ENCODE peak calls at places on chromosomes 12 and 14, in six cellular contexts. Q is stomach, D is ascending aorta, G is endodermal cell, L is tibial artery, I is HAP-1. Z is an unnamed sample. For H3K4me1, the result is how much of the 10 kb centered on the place peaks cover.

GRCh38 chr12:49615725-49616124 is 7.6 kb upstream of the PRPF40B start:
- DNase-seq in Q (no peak), D (no peak), G (no peak), L (no peak), I (no peak), Z (no peak)

GRCh38 chr12:46497739-46498138 is 125.2 kb upstream of the SLC38A2 start:
- DNase-seq in Q (no peak), D (no peak), G (no peak), L (no peak), I (no peak), Z (no peak)

GRCh38 chr14:65351493-65352224 is 60.9 kb upstream of the FUT8 start:
- DNase-seq in Q (no peak), D (no peak), G (no peak), L (no peak), I (no peak), Z (no peak)

GRCh38 chr12:21780786-21781185 is 6.3 kb upstream of the KCNJ8 start:
- DNase-seq in Q (no peak), D (no peak), G (no peak), L (no peak), I (no peak), Z (no peak)

GRCh38 chr12:132610896-132611602 is 667 bp upstream of the LRCOL1 start:
- DNase-seq in Q (no peak), D (no peak), G (no peak), L (no peak), I (no peak), Z (no peak)

GRCh38 chr12:41507286-41507685 is 319.2 kb downstream of the PDZRN4 start:
- DNase-seq in Q (no peak), D (no peak), G (no peak), L (no peak), I (no peak), Z (no peak)

GRCh38 chr12:75550906-75551305 is 39.5 kb upstream of the KRR1 start:
- DNase-seq in Q (no peak), D (no peak), G (no peak), L (no peak), I (no peak), Z (no peak)

GRCh38 chr12:102921240-102921639 is 4.2 kb upstream of the PAH start:
- DNase-seq in Q (no peak), D (no peak), G (no peak), L (no peak), I (no peak), Z (no peak)

GRCh38 chr14:33737446-33737845 is 213.4 kb downstream of the EGLN3 start:
- DNase-seq in Q (no peak), D (no peak), G (no peak), L (no peak), I (no peak), Z (no peak)

GRCh38 chr12:57242329-57242690 is 8.7 kb downstream of the STAC3 start:
- DNase-seq in Q (peak), D (no peak), G (no peak), L (no peak), I (no peak), Z (no peak)

GRCh38 chr12:81644503-81644902 is 114.6 kb downstream of the PPFIA2 start:
- DNase-seq in Q (no peak), D (no peak), G (no peak), L (no peak), I (peak), Z (no peak)

GRCh38 chr12:103373088-103373523 is 122.7 kb downstream of the C12orf42 start:
- DNase-seq in Q (peak), D (no peak), G (no peak), L (no peak), I (no peak), Z (no peak)

GRCh38 chr14:58752782-58753181 is 115.0 kb downstream of the DACT1 start:
- DNase-seq in Q (peak), D (peak), G (no peak), L (peak), I (no peak), Z (no peak)

GRCh38 chr14:33930464-33930863 is 20.4 kb downstream of the EGLN3 start:
- DNase-seq in Q (no peak), D (no peak), G (no peak), L (no peak), I (no peak), Z (no peak)

GRCh38 chr12:5391638-5392037 is 40.3 kb upstream of the NTF3 start:
- DNase-seq in Q (no peak), D (no peak), G (peak), L (no peak), I (no peak), Z (no peak)

GRCh38 chr12:80709811-80710726 is 2.6 kb downstream of the MYF6 start:
- DNase-seq in Q (no peak), D (no peak), G (peak), L (no peak), I (no peak), Z (no peak)

GRCh38 chr12:40474630-40475029 is 217.6 kb upstream of the CNTN1 start:
- DNase-seq in Q (no peak), D (no peak), G (no peak), L (no peak), I (no peak), Z (no peak)

GRCh38 chr12:42612258-42612608 is 22.7 kb upstream of the PRICKLE1 start:
- DNase-seq in Q (no peak), D (no peak), G (no peak), L (no peak), I (no peak), Z (no peak)

GRCh38 chr14:22900088-22900799 is 17.2 kb downstream of the REM2 start:
- DNase-seq in Q (no peak), D (no peak), G (peak), L (no peak), I (peak), Z (no peak)

GRCh38 chr14:99930420-99931274 is 134.6 kb upstream of the EVL start:
- DNase-seq in Q (no peak), D (peak), G (no peak), L (no peak), I (no peak), Z (no peak)

GRCh38 chr12:3520711-3521110 is 29.7 kb downstream of the PRMT8 start:
- DNase-seq in Q (no peak), D (no peak), G (no peak), L (no peak), I (no peak), Z (no peak)

GRCh38 chr14:105844810-105845724 is 318.7 kb downstream of the TMEM121 start:
- DNase-seq in Q (no peak), D (peak), G (peak), L (peak), I (no peak), Z (no peak)

GRCh38 chr14:52738409-52738808 is 8.4 kb downstream of the STYX start:
- DNase-seq in Q (no peak), D (no peak), G (no peak), L (no peak), I (no peak), Z (no peak)
- H3K4me1 ChIP-seq in Q (under half), D (under half), G (under half), L (under half), I (under half), Z (under half)

GRCh38 chr12:68453876-68454275 is 121.7 kb upstream of the MDM1 start:
- DNase-seq in Q (no peak), D (no peak), G (no peak), L (no peak), I (no peak), Z (no peak)

GRCh38 chr12:68453278-68453677 is 121.1 kb upstream of the MDM1 start:
- DNase-seq in Q (no peak), D (no peak), G (no peak), L (no peak), I (no peak), Z (no peak)

GRCh38 chr12:68449196-68449595 is 117.0 kb upstream of the MDM1 start:
- DNase-seq in Q (no peak), D (no peak), G (no peak), L (no peak), I (no peak), Z (no peak)

GRCh38 chr12:68450947-68451260 is 118.7 kb upstream of the MDM1 start:
- DNase-seq in Q (no peak), D (no peak), G (no peak), L (no peak), I (no peak), Z (no peak)

DNA sequence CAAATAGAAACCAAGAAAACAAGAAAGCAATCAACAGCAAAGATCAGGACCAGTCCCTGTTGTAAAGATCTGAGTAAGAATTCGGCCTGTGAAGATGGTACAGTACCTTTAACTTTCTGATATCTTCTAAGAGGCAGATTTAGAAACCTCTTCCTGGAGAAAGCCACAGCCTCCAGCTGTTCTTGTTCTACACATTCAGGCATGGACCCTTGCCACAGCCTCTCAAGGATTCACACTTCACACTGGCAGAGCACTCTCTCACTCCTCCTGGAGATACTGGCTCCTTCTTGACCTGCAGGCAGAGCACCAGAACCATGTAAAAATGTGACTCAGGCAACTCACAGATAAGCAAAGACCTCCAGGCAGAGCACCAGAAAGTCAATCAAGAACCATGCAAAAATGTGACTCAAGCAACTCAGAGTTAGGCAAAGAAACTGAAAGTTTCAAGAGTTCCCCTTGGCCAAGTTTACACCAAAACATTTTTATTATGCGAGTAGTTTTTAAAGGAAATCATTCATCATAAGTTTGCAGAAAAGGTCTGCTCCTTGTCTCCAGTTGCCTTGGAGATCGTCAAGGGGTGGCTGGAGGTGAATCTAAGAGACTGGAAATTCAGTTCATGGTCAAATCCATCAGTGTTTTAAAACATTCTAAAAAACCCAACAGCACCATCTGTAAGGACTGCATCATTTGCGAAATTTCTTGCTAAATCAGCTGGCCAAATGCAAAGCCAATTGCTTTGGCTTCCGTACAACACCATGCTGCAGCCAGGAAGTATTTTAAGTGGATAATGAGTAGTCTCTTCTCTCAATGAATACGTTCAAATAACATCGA is 119.3 kb upstream of the MDM1 start:
- DNase-seq in Q (peak), D (peak), G (no peak), L (peak), I (no peak), Z (no peak)
- H3K4me1 ChIP-seq in Q (half or more), D (under half), G (under half), L (under half), I (under half), Z (under half)

GRCh38 chr12:1533205-1533601 is 61.2 kb downstream of the FBXL14 start:
- DNase-seq in Q (no peak), D (no peak), G (no peak), L (no peak), I (no peak), Z (no peak)
- H3K4me1 ChIP-seq in Q (under half), D (under half), G (under half), L (under half), I (under half), Z (under half)

GRCh38 chr14:60838601-60839000 is 104.0 kb downstream of the MNAT1 start:
- DNase-seq in Q (no peak), D (no peak), G (peak), L (no peak), I (no peak), Z (no peak)
- H3K4me1 ChIP-seq in Q (under half), D (under half), G (under half), L (under half), I (under half), Z (under half)

Z was measured in iPS DF 6.9.